ENCODE peak calls at places on chromosomes 7 and 10, in eight cellular contexts. One of them, this sample, is unnamed.

GRCh38 chr7:24827027-24827426 is 69.8 kb upstream of the GSDME start:
- DNase-seq in fibroblast of mammary gland: no peak
- DNase-seq in PC-9: no peak
- DNase-seq in AG04450: no peak
- DNase-seq in AG09309: no peak
- DNase-seq in breast epithelium: no peak
- DNase-seq in neural crest cell: no peak
- DNase-seq in AG09319: no peak
- DNase-seq in this sample: no peak

GRCh38 chr7:139651308-139651707 is 126.5 kb downstream of the HIPK2 start:
- DNase-seq in fibroblast of mammary gland: peak
- DNase-seq in PC-9: peak
- DNase-seq in AG04450: no peak
- DNase-seq in AG09309: no peak
- DNase-seq in breast epithelium: no peak
- DNase-seq in neural crest cell: no peak
- DNase-seq in AG09319: no peak
- DNase-seq in this sample: no peak

GRCh38 chr10:58963101-58963534 is 213.3 kb upstream of the PHYHIPL start:
- DNase-seq in fibroblast of mammary gland: no peak
- DNase-seq in PC-9: no peak
- DNase-seq in AG04450: no peak
- DNase-seq in AG09309: no peak
- DNase-seq in breast epithelium: no peak
- DNase-seq in neural crest cell: no peak
- DNase-seq in AG09319: no peak
- DNase-seq in this sample: no peak

GRCh38 chr10:13587367-13587766 is 602 bp downstream of the PRPF18 start:
- DNase-seq in fibroblast of mammary gland: peak
- DNase-seq in PC-9: peak
- DNase-seq in AG04450: no peak
- DNase-seq in AG09309: no peak
- DNase-seq in breast epithelium: no peak
- DNase-seq in neural crest cell: no peak
- DNase-seq in AG09319: no peak
- DNase-seq in this sample: no peak

GRCh38 chr7:17651926-17652385 is 288.3 kb downstream of the SNX13 start:
- DNase-seq in fibroblast of mammary gland: peak
- DNase-seq in PC-9: no peak
- DNase-seq in AG04450: peak
- DNase-seq in AG09309: peak
- DNase-seq in breast epithelium: no peak
- DNase-seq in neural crest cell: no peak
- DNase-seq in AG09319: peak
- DNase-seq in this sample: no peak

GRCh38 chr7:28179081-28180030 is 1.2 kb downstream of the JAZF1 start:
- DNase-seq in fibroblast of mammary gland: no peak
- DNase-seq in PC-9: peak
- DNase-seq in AG04450: no peak
- DNase-seq in AG09309: no peak
- DNase-seq in breast epithelium: peak
- DNase-seq in neural crest cell: peak
- DNase-seq in AG09319: no peak
- DNase-seq in this sample: peak

GRCh38 chr7:114986805-114987204 is 64.9 kb downstream of the MDFIC start:
- DNase-seq in fibroblast of mammary gland: no peak
- DNase-seq in PC-9: no peak
- DNase-seq in AG04450: no peak
- DNase-seq in AG09309: no peak
- DNase-seq in breast epithelium: no peak
- DNase-seq in neural crest cell: no peak
- DNase-seq in AG09319: no peak
- DNase-seq in this sample: no peak

GRCh38 chr7:50580053-50580452 is 14.8 kb upstream of the DDC start:
- DNase-seq in fibroblast of mammary gland: no peak
- DNase-seq in PC-9: no peak
- DNase-seq in AG04450: no peak
- DNase-seq in AG09309: no peak
- DNase-seq in breast epithelium: no peak
- DNase-seq in neural crest cell: no peak
- DNase-seq in AG09319: no peak
- DNase-seq in this sample: no peak

GRCh38 chr7:4470246-4470645 is 211.8 kb upstream of the FOXK1 start:
- DNase-seq in fibroblast of mammary gland: no peak
- DNase-seq in PC-9: no peak
- DNase-seq in AG04450: no peak
- DNase-seq in AG09309: no peak
- DNase-seq in breast epithelium: no peak
- DNase-seq in neural crest cell: peak
- DNase-seq in AG09319: no peak
- DNase-seq in this sample: no peak

GRCh38 chr10:680146-680545 is 9.3 kb downstream of the DIP2C start:
- DNase-seq in fibroblast of mammary gland: no peak
- DNase-seq in PC-9: no peak
- DNase-seq in AG04450: no peak
- DNase-seq in AG09309: no peak
- DNase-seq in breast epithelium: no peak
- DNase-seq in neural crest cell: no peak
- DNase-seq in AG09319: no peak
- DNase-seq in this sample: no peak

GRCh38 chr10:133126431-133127290 is 33.4 kb upstream of the KNDC1 start:
- DNase-seq in fibroblast of mammary gland: no peak
- DNase-seq in PC-9: no peak
- DNase-seq in AG04450: no peak
- DNase-seq in AG09309: no peak
- DNase-seq in breast epithelium: no peak
- DNase-seq in neural crest cell: no peak
- DNase-seq in AG09319: no peak
- DNase-seq in this sample: no peak

GRCh38 chr10:63712717-63713115 is 191.5 kb downstream of the REEP3 start:
- DNase-seq in fibroblast of mammary gland: peak
- DNase-seq in PC-9: no peak
- DNase-seq in AG04450: no peak
- DNase-seq in AG09309: no peak
- DNase-seq in breast epithelium: no peak
- DNase-seq in neural crest cell: no peak
- DNase-seq in AG09319: no peak
- DNase-seq in this sample: no peak

GRCh38 chr10:75408911-75409885 is 7.6 kb upstream of the ZNF503 start:
- DNase-seq in fibroblast of mammary gland: peak
- DNase-seq in PC-9: peak
- DNase-seq in AG04450: no peak
- DNase-seq in AG09309: no peak
- DNase-seq in breast epithelium: no peak
- DNase-seq in neural crest cell: peak
- DNase-seq in AG09319: no peak
- DNase-seq in this sample: peak

GRCh38 chr7:7808156-7808555 is 89.7 kb upstream of the RPA3 start:
- DNase-seq in fibroblast of mammary gland: peak
- DNase-seq in PC-9: no peak
- DNase-seq in AG04450: peak
- DNase-seq in AG09309: no peak
- DNase-seq in breast epithelium: no peak
- DNase-seq in neural crest cell: no peak
- DNase-seq in AG09319: no peak
- DNase-seq in this sample: no peak

GRCh38 chr7:135914346-135914745 is 62.8 kb downstream of the MTPN start:
- DNase-seq in fibroblast of mammary gland: no peak
- DNase-seq in PC-9: no peak
- DNase-seq in AG04450: no peak
- DNase-seq in AG09309: no peak
- DNase-seq in breast epithelium: no peak
- DNase-seq in neural crest cell: no peak
- DNase-seq in AG09319: no peak
- DNase-seq in this sample: no peak

DNA sequence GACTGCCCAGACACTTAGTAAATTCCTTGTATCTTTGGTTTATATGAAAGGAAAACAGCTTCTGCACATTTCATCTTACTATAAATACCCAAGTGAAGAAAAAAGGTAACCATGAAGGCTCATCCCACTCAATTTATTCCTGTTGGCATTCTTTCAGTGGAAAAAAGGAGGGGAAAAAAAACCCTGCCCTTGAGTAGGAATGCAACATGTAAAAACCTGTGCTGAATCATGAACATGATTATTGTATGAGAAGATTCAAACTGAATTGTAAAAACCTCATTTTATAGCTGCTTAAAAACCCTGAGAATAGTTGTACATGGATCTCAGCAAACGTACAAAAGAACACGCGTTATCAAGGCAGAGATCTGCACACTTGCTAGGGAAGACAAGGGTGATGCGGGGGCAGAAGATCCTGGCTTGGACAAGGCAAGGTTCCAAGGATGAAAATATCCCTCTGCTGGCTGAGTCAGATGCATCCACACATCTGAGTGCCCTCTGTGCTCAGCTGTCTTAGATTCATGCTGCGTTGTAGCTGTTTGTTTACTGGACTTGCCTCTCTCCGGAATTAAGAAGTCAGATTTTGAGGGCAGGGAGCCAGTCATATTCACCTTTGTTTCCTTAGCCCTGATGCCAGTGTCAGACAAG is 658.2 kb downstream of the PARD3 start:
- DNase-seq in fibroblast of mammary gland: peak
- DNase-seq in PC-9: no peak
- DNase-seq in AG04450: peak
- DNase-seq in AG09309: no peak
- DNase-seq in breast epithelium: peak
- DNase-seq in neural crest cell: no peak
- DNase-seq in AG09319: no peak
- DNase-seq in this sample: no peak
- TF ChIP-seq CTCF in fibroblast of mammary gland: peak
- TF ChIP-seq CTCF in PC-9: no peak
- TF ChIP-seq CTCF in AG04450: peak
- TF ChIP-seq CTCF in AG09309: peak
- TF ChIP-seq CTCF in breast epithelium: no peak
- TF ChIP-seq CTCF in neural crest cell: no peak
- TF ChIP-seq CTCF in AG09319: peak
- TF ChIP-seq CTCF in this sample: no peak

DNA sequence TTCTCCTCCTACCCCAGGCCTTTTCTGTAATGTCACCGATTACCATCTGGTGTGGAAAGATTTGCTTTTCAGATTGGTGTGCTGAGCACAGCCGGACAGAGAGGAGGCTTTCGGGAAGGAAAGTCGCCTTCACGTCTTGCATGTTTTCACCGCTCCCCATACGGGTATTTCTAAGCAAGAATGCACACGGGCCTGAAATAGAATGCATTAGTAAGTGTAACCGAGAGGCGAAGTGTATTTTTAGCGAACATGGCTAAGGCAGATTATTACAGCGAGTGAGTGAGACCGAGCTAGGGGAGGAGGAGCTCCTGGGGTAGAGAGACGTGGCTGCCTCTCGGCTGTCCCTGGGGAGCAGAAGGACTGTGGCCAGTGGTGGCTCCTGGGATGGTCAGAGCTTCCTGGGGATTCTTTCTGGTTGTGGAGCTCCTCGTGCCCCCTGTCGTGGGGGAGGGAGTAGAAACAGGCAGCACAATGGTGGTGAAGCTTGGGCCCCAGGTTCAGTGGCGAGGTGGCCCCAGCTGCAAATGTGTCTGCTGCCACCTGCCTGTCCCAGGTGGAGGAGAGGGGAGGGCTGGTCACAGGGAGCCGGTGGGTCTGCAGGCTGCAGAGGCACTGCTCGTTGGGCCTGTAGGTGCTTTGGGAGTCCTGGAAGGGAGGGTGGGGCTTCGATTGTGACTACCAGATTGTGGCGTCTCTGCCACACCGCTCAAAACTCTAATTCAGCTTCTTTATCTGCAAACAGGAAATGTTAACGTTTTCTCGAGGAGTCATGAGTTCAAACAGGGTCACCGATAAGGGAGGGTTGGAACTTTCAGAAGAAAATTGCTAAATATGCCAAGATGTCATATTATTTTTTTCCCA is 135.8 kb downstream of the CAMK1D start:
- DNase-seq in fibroblast of mammary gland: no peak
- DNase-seq in PC-9: no peak
- DNase-seq in AG04450: no peak
- DNase-seq in AG09309: no peak
- DNase-seq in breast epithelium: no peak
- DNase-seq in neural crest cell: no peak
- DNase-seq in AG09319: no peak
- DNase-seq in this sample: no peak
- TF ChIP-seq CTCF in fibroblast of mammary gland: no peak
- TF ChIP-seq CTCF in PC-9: no peak
- TF ChIP-seq CTCF in AG04450: no peak
- TF ChIP-seq CTCF in AG09309: no peak
- TF ChIP-seq CTCF in breast epithelium: no peak
- TF ChIP-seq CTCF in neural crest cell: no peak
- TF ChIP-seq CTCF in AG09319: no peak
- TF ChIP-seq CTCF in this sample: peak

DNA sequence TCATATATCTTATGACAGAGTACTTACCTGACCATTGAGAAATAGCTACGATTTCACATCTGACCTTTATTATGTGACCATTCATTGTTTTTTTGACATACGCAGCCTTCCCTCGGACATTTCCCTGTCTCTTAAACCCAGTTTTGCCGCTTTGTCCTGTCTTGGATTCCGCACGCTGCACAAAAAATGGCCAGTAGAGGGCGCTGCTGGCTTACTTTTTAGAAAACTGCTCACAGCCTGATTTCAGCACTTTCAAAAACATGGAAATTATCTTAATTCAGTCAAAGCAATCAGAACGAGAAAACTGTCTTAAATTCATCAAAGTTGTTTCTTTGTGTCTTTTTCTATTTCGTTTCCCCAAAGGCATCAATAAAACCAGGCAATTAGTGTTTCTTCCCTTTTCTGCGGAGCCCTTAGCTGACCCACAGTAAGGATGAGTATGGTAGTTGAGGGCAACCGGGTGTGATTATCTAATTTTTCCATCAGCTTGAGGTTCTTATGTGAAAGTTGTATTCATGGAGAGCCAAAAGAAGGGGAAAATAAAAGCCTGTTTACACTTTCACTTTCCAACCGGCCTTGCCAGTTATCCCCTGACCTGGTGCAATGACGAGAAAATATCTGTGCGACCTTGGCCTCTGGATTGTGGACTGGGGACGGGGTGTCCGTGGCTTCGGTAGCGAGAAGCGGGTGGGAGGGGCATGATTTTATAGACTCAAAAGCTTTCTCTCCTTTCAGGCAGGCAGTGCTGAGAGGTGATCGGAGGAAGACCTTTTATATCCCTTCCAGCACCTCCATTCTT is 144.4 kb downstream of the DYNC1I1 start:
- DNase-seq in fibroblast of mammary gland: peak
- DNase-seq in PC-9: peak
- DNase-seq in AG04450: peak
- DNase-seq in AG09309: peak
- DNase-seq in breast epithelium: peak
- DNase-seq in neural crest cell: peak
- DNase-seq in AG09319: peak
- DNase-seq in this sample: peak
- TF ChIP-seq CTCF in fibroblast of mammary gland: peak
- TF ChIP-seq CTCF in PC-9: peak
- TF ChIP-seq CTCF in AG04450: peak
- TF ChIP-seq CTCF in AG09309: peak
- TF ChIP-seq CTCF in breast epithelium: peak
- TF ChIP-seq CTCF in neural crest cell: peak
- TF ChIP-seq CTCF in AG09319: peak
- TF ChIP-seq CTCF in this sample: peak

DNA sequence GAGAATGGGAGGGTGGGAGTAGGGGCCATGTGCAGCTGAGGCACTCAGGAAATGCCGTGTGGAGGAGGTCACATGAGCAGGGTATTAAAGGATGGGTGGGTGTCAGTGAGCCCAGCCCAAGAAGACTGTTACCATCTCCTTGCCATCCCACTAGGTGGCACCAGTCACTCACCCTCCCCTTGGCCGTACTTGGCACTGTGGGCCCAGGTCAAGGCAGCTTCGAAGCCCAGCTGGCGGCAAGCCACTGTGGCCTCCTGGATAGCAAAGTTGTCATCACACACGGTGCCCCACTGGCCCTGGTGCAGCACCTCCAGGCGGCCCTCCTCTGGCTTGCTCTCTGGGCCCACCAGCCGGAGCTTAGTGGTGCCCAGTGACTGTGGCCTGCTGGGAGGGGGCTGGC is 5.4 kb downstream of the LOXL4 start:
- DNase-seq in fibroblast of mammary gland: peak
- DNase-seq in PC-9: no peak
- DNase-seq in AG04450: no peak
- DNase-seq in AG09309: no peak
- DNase-seq in breast epithelium: peak
- DNase-seq in neural crest cell: no peak
- DNase-seq in AG09319: no peak
- DNase-seq in this sample: no peak
- TF ChIP-seq CTCF in fibroblast of mammary gland: peak
- TF ChIP-seq CTCF in PC-9: peak
- TF ChIP-seq CTCF in AG04450: peak
- TF ChIP-seq CTCF in AG09309: peak
- TF ChIP-seq CTCF in breast epithelium: no peak
- TF ChIP-seq CTCF in neural crest cell: peak
- TF ChIP-seq CTCF in AG09319: peak
- TF ChIP-seq CTCF in this sample: peak

This sample was measured in progenitor cell of endocrine pancreas.